ENCODE peak calls at places on chromosomes 16 and 17, in four cellular contexts. M is mesendoderm, T is trophoblast cell, L is IMR-90. P is an unnamed sample. For H3K4me1, the result is how much of the 10 kb centered on the place peaks cover.

GRCh38 chr17:45425984-45426413 is 6.7 kb downstream of the ARHGAP27 start:
- DNase-seq in M (no peak), T (no peak), L (no peak), P (no peak)

GRCh38 chr17:61836266-61837174 is 26.8 kb downstream of the BRIP1 start:
- DNase-seq in M (no peak), T (no peak), L (peak), P (no peak)

GRCh38 chr17:47203984-47204721 is 5.0 kb upstream of the MYL4 start:
- DNase-seq in M (no peak), T (no peak), L (peak), P (no peak)

GRCh38 chr16:67399218-67399733 is 6.0 kb upstream of the TPPP3 start:
- DNase-seq in M (peak), T (no peak), L (no peak), P (peak)

GRCh38 chr17:18968945-18969887 is 17.3 kb downstream of the SLC5A10 start:
- DNase-seq in M (no peak), T (peak), L (no peak), P (no peak)

GRCh38 chr16:28556914-28557320 is 3.2 kb downstream of the SGF29 start:
- DNase-seq in M (no peak), T (no peak), L (no peak), P (no peak)

GRCh38 chr17:5822281-5823060 is 238.2 kb upstream of the NLRP1 start:
- DNase-seq in M (no peak), T (no peak), L (no peak), P (no peak)

GRCh38 chr17:17480593-17481148 is 3.9 kb downstream of the MED9 start:
- DNase-seq in M (no peak), T (no peak), L (no peak), P (no peak)

GRCh38 chr16:77551352-77551751 is 116.5 kb upstream of the ADAMTS18 start:
- DNase-seq in M (no peak), T (no peak), L (no peak), P (no peak)

GRCh38 chr17:58507123-58507634 is 7.3 kb downstream of the MTMR4 start:
- DNase-seq in M (no peak), T (peak), L (no peak), P (no peak)

GRCh38 chr16:55107851-55108250 is 177.2 kb downstream of the IRX5 start:
- DNase-seq in M (no peak), T (no peak), L (no peak), P (no peak)

GRCh38 chr16:17138801-17139200 is 332.0 kb downstream of the XYLT1 start:
- DNase-seq in M (peak), T (no peak), L (peak), P (peak)

GRCh38 chr17:18235743-18236256 is 10.4 kb downstream of the LLGL1 start:
- DNase-seq in M (no peak), T (no peak), L (peak), P (no peak)

GRCh38 chr16:20327444-20328041 is at the start of gene GP2:
- DNase-seq in M (peak), T (no peak), L (no peak), P (no peak)

GRCh38 chr17:19238167-19238505 is 970 bp downstream of the EPN2 start:
- DNase-seq in M (peak), T (peak), L (no peak), P (peak)

GRCh38 chr16:82088483-82088882 is 53.4 kb downstream of the HSD17B2 start:
- DNase-seq in M (no peak), T (no peak), L (no peak), P (no peak)

GRCh38 chr17:72702136-72702735 is 390.3 kb downstream of the SLC39A11 start:
- DNase-seq in M (no peak), T (no peak), L (peak), P (no peak)

GRCh38 chr17:46037722-46038255 is 38.7 kb downstream of the STH start:
- DNase-seq in M (no peak), T (no peak), L (no peak), P (no peak)

GRCh38 chr17:71432378-71433315 is 688.2 kb upstream of the SOX9 start:
- DNase-seq in M (no peak), T (no peak), L (peak), P (no peak)

GRCh38 chr16:79607587-79607986 is 7.0 kb upstream of the MAF start:
- DNase-seq in M (peak), T (no peak), L (peak), P (no peak)

GRCh38 chr17:2238432-2239169 is 65.0 kb downstream of the SMG6 start:
- DNase-seq in M (peak), T (no peak), L (no peak), P (no peak)

GRCh38 chr17:64001763-64002529 is 3.8 kb downstream of the PRR29 start:
- DNase-seq in M (no peak), T (no peak), L (peak), P (no peak)

GRCh38 chr16:4358831-4359561 is 7.9 kb upstream of the PAM16 start:
- DNase-seq in M (peak), T (no peak), L (no peak), P (peak)

GRCh38 chr17:83170571-83171260 is 91.3 kb downstream of the METRNL start:
- DNase-seq in M (no peak), T (no peak), L (no peak), P (no peak)

GRCh38 chr16:57532251-57532625 is 4.1 kb downstream of the CCDC102A start:
- DNase-seq in M (no peak), T (no peak), L (no peak), P (no peak)

GRCh38 chr17:29622337-29623282 is at the start of gene CORO6:
- DNase-seq in M (peak), T (peak), L (peak), P (peak)

GRCh38 chr16:75653926-75654325 is 6.4 kb downstream of the TERF2IP start:
- DNase-seq in M (no peak), T (no peak), L (peak), P (no peak)

GRCh38 chr17:61522088-61522487 is 68.9 kb downstream of the NACA2 start:
- DNase-seq in M (no peak), T (no peak), L (no peak), P (no peak)

GRCh38 chr17:40071720-40072480 is 9.1 kb downstream of the THRA start:
- DNase-seq in M (no peak), T (no peak), L (no peak), P (no peak)

GRCh38 chr16:48393843-48394703 is 8.9 kb upstream of the SIAH1 start:
- DNase-seq in M (no peak), T (no peak), L (peak), P (no peak)

GRCh38 chr17:37483311-37484039 is 6.2 kb upstream of the DUSP14 start:
- DNase-seq in M (peak), T (no peak), L (peak), P (no peak)

GRCh38 chr17:70882504-70882903 is 713.2 kb downstream of the KCNJ2 start:
- DNase-seq in M (peak), T (no peak), L (no peak), P (no peak)

GRCh38 chr16:12087901-12088364 is 111.4 kb downstream of the SNX29 start:
- DNase-seq in M (no peak), T (no peak), L (no peak), P (no peak)

GRCh38 chr16:12086861-12087260 is 110.3 kb downstream of the SNX29 start:
- DNase-seq in M (no peak), T (no peak), L (no peak), P (no peak)

GRCh38 chr16:12091569-12092346 is 115.2 kb downstream of the SNX29 start:
- DNase-seq in M (no peak), T (no peak), L (no peak), P (peak)

GRCh38 chr16:12090162-12090552 is 113.6 kb downstream of the SNX29 start:
- DNase-seq in M (peak), T (no peak), L (no peak), P (no peak)

GRCh38 chr16:12089492-12090161 is 113.1 kb downstream of the SNX29 start:
- DNase-seq in M (peak), T (no peak), L (peak), P (no peak)
- H2BK120ac ChIP-seq in M (no peak), T (no peak), L (peak), P (no peak)

GRCh38 chr16:64061621-64062020 is 1060.2 kb downstream of the CDH11 start:
- DNase-seq in M (no peak), T (no peak), L (no peak), P (no peak)

GRCh38 chr16:64058685-64059084 is 1063.2 kb downstream of the CDH11 start:
- DNase-seq in M (no peak), T (no peak), L (no peak), P (no peak)
- H3K27ac ChIP-seq in M (no peak), T (no peak), L (no peak), P (no peak)

DNA sequence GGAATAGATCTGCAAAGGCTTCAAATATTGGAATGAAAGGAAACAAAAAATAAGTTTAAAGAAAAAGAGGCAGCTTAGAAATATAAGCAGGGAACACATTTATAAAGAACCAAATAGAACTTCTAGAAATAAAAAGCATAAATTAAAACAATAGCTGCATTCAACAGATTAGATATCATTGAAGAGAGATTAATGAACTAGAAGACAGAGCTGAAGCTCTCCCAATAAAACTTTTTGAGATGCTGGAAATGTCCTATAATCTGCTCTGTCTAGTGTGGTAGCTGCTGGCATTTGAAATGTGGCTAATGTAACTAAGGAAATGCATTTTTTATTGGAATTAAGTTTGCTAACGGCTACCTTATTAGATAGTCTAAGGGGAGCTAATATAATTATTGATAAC is 115.6 kb downstream of the MAP2K4 start:
- DNase-seq in M (no peak), T (no peak), L (no peak), P (no peak)
- H3K4me1 ChIP-seq in M (under half), T (under half), L (under half), P (under half)

GRCh38 chr16:641326-642188 is at the start of gene MCRIP2:
- DNase-seq in M (peak), T (peak), L (peak), P (peak)
- H2BK120ac ChIP-seq in M (no peak), T (peak), L (peak), P (peak)

DNA sequence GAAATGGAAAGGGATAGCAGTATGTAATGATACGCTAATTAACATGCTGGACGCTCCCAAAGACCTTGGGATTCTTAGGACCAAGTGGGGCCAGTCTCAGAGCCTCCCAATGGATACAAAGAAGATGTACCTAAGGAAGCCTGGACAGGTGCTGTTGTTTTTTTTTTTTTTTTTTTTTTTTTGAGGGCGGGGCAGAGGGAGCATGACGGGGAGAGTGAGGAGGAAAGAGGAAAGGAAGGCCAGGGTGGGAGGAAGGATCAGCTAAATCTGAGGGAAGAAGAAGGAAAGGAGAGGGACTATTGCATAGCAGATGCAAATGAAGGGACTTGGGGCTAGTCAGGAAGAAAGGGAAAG is 2.5 kb downstream of the VAMP2 start:
- DNase-seq in M (no peak), T (no peak), L (no peak), P (no peak)
- H3K27ac ChIP-seq in M (no peak), T (no peak), L (no peak), P (no peak)

P was measured in neuronal stem cell.